ENCODE peak calls at places on chromosomes 3 and 15, in four cellular contexts. O is A549, E is HepG2, I is SK-N-SH. T is an unnamed sample.

GRCh38 chr3:23202921-23203650 is at the start of gene UBE2E2:
- DNase-seq in O (peak; percentile 69), E (no peak), I (peak; percentile 97), T (no peak)

GRCh38 chr3:122313261-122313660 is 11.8 kb upstream of the CSTA start:
- DNase-seq in O (no peak), E (no peak), I (no peak), T (no peak)

GRCh38 chr3:175312766-175313165 is 453.6 kb downstream of the NAALADL2 start:
- DNase-seq in O (no peak), E (no peak), I (no peak), T (no peak)

GRCh38 chr15:63630036-63630751 is 33.0 kb downstream of the FBXL22 start:
- DNase-seq in O (no peak), E (no peak), I (no peak), T (no peak)

GRCh38 chr15:60740787-60741354 is 261.9 kb upstream of the ICE2 start:
- DNase-seq in O (no peak), E (peak; percentile 34), I (no peak), T (no peak)

GRCh38 chr15:100902436-100903190 is 16.5 kb upstream of the LRRK1 start:
- DNase-seq in O (no peak), E (peak; percentile 7), I (peak; percentile 87), T (no peak)

GRCh38 chr15:39079296-39079834 is 501.5 kb upstream of the THBS1 start:
- DNase-seq in O (peak; percentile 82), E (no peak), I (no peak), T (no peak)

GRCh38 chr3:150107429-150108175 is 136.9 kb upstream of the PFN2 start:
- DNase-seq in O (no peak), E (no peak), I (no peak), T (no peak)

GRCh38 chr15:75217012-75217411 is 15.3 kb downstream of the C15orf39 start:
- DNase-seq in O (no peak), E (no peak), I (no peak), T (no peak)

GRCh38 chr3:120705851-120706582 is 24.0 kb upstream of the HGD start:
- DNase-seq in O (no peak), E (no peak), I (no peak), T (no peak)

DNA sequence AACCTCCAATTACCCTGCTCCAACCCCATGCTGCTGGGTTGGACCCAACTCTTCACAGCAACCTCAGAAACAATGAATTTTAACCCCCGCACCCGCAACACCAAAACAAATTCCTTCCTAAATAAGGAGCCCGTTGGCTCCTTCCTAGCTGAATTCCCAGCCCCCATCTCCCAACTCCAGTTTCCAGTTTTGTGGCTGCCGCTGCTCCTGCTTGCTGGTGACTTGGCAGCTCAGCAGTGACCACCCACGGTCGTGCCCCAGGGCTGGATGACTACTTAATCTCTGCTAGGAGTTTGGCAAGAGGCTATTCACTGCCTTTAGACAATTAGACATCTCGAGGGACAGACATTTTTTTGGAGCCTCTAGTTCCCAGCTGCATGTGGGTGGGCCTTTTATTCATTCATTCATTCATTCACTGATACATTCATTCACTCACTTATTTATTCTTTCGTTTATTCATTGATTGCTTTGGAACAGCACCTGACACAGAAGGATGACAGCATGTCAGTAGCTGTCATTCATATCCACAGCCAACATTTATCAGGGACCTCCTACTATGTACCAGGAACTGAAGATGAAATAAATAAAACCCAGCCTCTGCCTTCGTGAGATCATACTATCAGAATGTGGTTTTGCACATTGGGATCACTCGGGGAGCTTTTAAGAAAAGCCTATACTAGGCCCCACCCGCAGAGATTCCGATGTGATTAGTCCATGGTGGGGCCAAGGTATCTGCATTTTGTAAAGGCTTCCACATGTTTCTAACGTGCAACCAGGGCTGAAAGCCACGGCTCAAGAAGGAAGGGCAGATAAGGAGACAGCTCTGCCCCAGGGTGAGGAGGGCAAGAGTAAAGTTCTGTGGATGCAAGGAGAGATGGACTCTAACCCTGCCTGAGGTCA is 256.5 kb downstream of the SHQ1 start:
- DNase-seq in O (peak; percentile 42), E (no peak), I (no peak), T (no peak)
- TF ChIP-seq PBX3 in O (no peak), E (no peak), I (no peak), T (no peak)

DNA sequence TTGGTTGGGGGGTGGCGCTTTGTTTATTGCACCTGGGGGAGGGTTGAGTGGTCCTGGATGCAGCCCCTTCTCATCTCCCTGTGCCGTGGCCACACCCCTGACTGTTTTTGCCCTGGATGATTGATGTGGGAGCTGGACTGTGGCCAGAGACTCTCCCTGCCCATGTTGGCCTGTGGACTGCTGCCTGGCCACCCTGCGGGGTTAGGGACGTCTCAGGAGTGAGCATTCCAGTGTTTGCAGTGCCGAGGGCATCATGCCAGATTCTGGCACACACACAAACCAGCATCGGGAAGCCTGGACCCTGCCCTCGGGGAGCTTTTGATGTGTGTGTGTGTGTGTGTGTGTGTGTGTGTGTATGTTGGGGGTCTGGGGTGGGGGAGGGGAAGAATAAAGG is 15.8 kb downstream of the APBA2 start:
- DNase-seq in O (no peak), E (no peak), I (no peak), T (no peak)
- TF ChIP-seq PBX3 in O (no peak), E (no peak), I (no peak), T (no peak)

DNA sequence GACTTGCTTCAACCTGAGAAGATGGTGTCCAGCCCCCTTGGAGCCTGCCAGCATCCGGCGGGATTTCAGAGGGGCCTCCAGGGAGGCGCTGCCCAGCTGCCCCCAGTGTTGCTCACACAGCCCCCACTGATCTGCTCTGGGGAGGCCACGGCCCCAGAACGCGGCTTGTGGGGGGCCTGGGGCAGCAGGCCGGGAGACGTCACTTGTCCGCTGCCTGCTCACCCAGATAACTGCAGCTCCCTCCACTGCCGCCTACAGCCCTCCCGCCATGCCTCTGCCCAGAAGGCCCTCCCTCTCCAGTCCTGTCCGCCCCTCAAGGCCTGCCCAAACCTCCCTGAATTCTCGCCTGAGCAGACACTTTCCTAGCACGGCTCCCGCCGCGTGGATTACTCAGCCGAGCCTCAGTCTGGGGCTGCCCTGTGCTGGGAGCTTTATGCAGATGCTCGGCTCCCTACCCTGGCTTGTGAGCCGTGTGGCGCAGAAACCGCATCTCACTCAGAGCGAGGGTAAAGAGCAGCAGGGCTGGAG is 17.2 kb upstream of the ADIPOQ start:
- DNase-seq in O (no peak), E (no peak), I (no peak), T (no peak)
- TF ChIP-seq PBX3 in O (no peak), E (no peak), I (no peak), T (no peak)

GRCh38 chr3:74630602-74631001 is 16.1 kb upstream of the CNTN3 start:
- DNase-seq in O (no peak), E (no peak), I (no peak), T (no peak)
- TF ChIP-seq PBX3 in O (no peak), E (no peak), I (no peak), T (no peak)

GRCh38 chr15:70099966-70100494 is 2.3 kb upstream of the TLE3 start:
- DNase-seq in O (peak; percentile 33), E (no peak), I (no peak), T (no peak)
- TF ChIP-seq PBX3 in O (no peak), E (no peak), I (no peak), T (no peak)